ENCODE peak calls at places on chromosomes 6 and 20, in seven cellular contexts. One of them, this sample, is unnamed.

GRCh38 chr20:36154696-36155628 is at the start of gene EPB41L1:
- DNase-seq in ascending aorta: no peak
- DNase-seq in nephron progenitor cell: peak
- DNase-seq in HFF-Myc: no peak
- DNase-seq in PC-9: no peak
- DNase-seq in HFFc6: no peak
- DNase-seq in left lung: peak
- DNase-seq in this sample: no peak

GRCh38 chr20:50995506-50995905 is 27.4 kb downstream of the KCNG1 start:
- DNase-seq in ascending aorta: no peak
- DNase-seq in left lung: no peak
- DNase-seq in nephron progenitor cell: no peak
- DNase-seq in PC-9: no peak
- DNase-seq in HFFc6: peak
- DNase-seq in HFF-Myc: no peak
- DNase-seq in this sample: no peak

GRCh38 chr6:157272866-157273755 is 50.2 kb downstream of the TMEM242 start:
- DNase-seq in HFF-Myc: no peak
- DNase-seq in left lung: peak
- DNase-seq in nephron progenitor cell: no peak
- DNase-seq in ascending aorta: no peak
- DNase-seq in HFFc6: no peak
- DNase-seq in PC-9: no peak
- DNase-seq in this sample: peak

GRCh38 chr6:108524528-108525218 is 36.0 kb upstream of the FOXO3 start:
- DNase-seq in nephron progenitor cell: no peak
- DNase-seq in left lung: no peak
- DNase-seq in HFFc6: no peak
- DNase-seq in ascending aorta: no peak
- DNase-seq in PC-9: no peak
- DNase-seq in HFF-Myc: no peak
- DNase-seq in this sample: no peak

GRCh38 chr6:44681782-44682181 is 294.3 kb downstream of the CDC5L start:
- DNase-seq in left lung: no peak
- DNase-seq in HFF-Myc: no peak
- DNase-seq in HFFc6: no peak
- DNase-seq in PC-9: no peak
- DNase-seq in ascending aorta: no peak
- DNase-seq in nephron progenitor cell: no peak
- DNase-seq in this sample: no peak

GRCh38 chr6:45293306-45293705 is 34.8 kb upstream of the RUNX2 start:
- DNase-seq in HFFc6: no peak
- DNase-seq in HFF-Myc: no peak
- DNase-seq in PC-9: no peak
- DNase-seq in nephron progenitor cell: no peak
- DNase-seq in left lung: no peak
- DNase-seq in ascending aorta: no peak
- DNase-seq in this sample: no peak

GRCh38 chr20:22762576-22763256 is 178.3 kb upstream of the FOXA2 start:
- DNase-seq in HFF-Myc: no peak
- DNase-seq in nephron progenitor cell: no peak
- DNase-seq in HFFc6: no peak
- DNase-seq in ascending aorta: no peak
- DNase-seq in left lung: no peak
- DNase-seq in PC-9: peak
- DNase-seq in this sample: no peak

GRCh38 chr20:2899243-2899642 is 26.0 kb downstream of the PTPRA start:
- DNase-seq in left lung: no peak
- DNase-seq in PC-9: no peak
- DNase-seq in HFF-Myc: no peak
- DNase-seq in nephron progenitor cell: no peak
- DNase-seq in HFFc6: no peak
- DNase-seq in ascending aorta: no peak
- DNase-seq in this sample: no peak

GRCh38 chr6:119193707-119194106 is 115.2 kb upstream of the FAM184A start:
- DNase-seq in PC-9: no peak
- DNase-seq in left lung: no peak
- DNase-seq in ascending aorta: no peak
- DNase-seq in HFFc6: no peak
- DNase-seq in nephron progenitor cell: no peak
- DNase-seq in HFF-Myc: no peak
- DNase-seq in this sample: no peak

GRCh38 chr20:26216025-26216424 is 519.4 kb upstream of the ZNF337 start:
- DNase-seq in HFFc6: peak
- DNase-seq in PC-9: no peak
- DNase-seq in ascending aorta: no peak
- DNase-seq in left lung: no peak
- DNase-seq in nephron progenitor cell: no peak
- DNase-seq in HFF-Myc: no peak
- DNase-seq in this sample: no peak

GRCh38 chr6:142187209-142187608 is 40.1 kb downstream of the VTA1 start:
- DNase-seq in nephron progenitor cell: no peak
- DNase-seq in ascending aorta: no peak
- DNase-seq in HFF-Myc: no peak
- DNase-seq in HFFc6: no peak
- DNase-seq in PC-9: no peak
- DNase-seq in left lung: no peak
- DNase-seq in this sample: no peak

GRCh38 chr6:139777202-139777970 is 402.9 kb upstream of the CITED2 start:
- DNase-seq in nephron progenitor cell: peak
- DNase-seq in HFFc6: no peak
- DNase-seq in left lung: no peak
- DNase-seq in ascending aorta: no peak
- DNase-seq in HFF-Myc: no peak
- DNase-seq in PC-9: no peak
- DNase-seq in this sample: no peak

GRCh38 chr6:107187630-107188029 is 72.3 kb upstream of the BEND3 start:
- DNase-seq in HFFc6: no peak
- DNase-seq in left lung: no peak
- DNase-seq in PC-9: no peak
- DNase-seq in nephron progenitor cell: no peak
- DNase-seq in ascending aorta: no peak
- DNase-seq in HFF-Myc: no peak
- DNase-seq in this sample: no peak

DNA sequence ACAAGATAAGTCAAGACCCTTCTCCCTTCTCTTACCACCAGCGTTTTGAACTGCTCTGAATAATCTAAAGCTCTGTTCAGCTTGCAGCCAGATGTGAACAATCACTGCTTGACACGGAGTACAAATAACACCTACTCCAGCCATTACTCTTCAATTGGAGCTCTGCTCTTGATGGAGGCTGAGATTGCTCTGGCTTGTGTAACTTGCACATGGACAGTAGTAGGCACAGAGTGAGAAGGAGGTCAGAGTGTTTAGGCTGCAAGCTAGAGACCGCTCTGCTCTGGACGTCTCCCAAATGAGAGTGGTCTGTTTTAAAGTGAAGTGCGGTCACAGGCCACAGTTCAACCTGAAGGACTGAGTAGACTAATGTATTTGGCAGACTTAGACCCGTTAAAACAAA is 158.3 kb downstream of the HDGFL1 start:
- DNase-seq in nephron progenitor cell: no peak
- DNase-seq in left lung: no peak
- DNase-seq in HFFc6: no peak
- DNase-seq in PC-9: no peak
- DNase-seq in HFF-Myc: peak
- DNase-seq in ascending aorta: no peak
- DNase-seq in this sample: no peak
- TF ChIP-seq CTCF in nephron progenitor cell: no peak
- TF ChIP-seq CTCF in left lung: no peak
- TF ChIP-seq CTCF in HFFc6: no peak
- TF ChIP-seq CTCF in PC-9: no peak
- TF ChIP-seq CTCF in HFF-Myc: no peak
- TF ChIP-seq CTCF in ascending aorta: no peak
- TF ChIP-seq CTCF in this sample: no peak

GRCh38 chr6:97497713-97498331 is 214.8 kb upstream of the MMS22L start:
- DNase-seq in PC-9: peak
- DNase-seq in ascending aorta: no peak
- DNase-seq in nephron progenitor cell: peak
- DNase-seq in left lung: peak
- DNase-seq in HFF-Myc: peak
- DNase-seq in HFFc6: peak
- DNase-seq in this sample: peak

DNA sequence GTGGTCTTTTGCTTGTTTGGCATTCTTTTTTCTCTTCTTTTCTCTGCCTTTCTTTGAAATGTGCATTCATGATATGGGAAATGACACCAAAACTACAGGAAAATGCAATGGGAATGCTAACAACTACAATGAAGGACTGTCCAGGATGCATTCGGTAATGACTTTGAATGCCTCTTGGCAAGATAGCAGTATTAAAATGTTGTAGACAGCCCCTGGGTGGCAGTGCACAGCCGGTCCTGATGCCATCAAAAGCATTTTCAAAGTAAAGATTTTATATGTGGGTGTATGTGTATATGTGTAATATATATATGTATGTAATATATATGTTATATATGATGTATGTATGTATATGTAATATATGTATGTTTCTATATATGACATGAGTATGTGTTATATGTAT is 218.9 kb upstream of the MMS22L start:
- DNase-seq in PC-9: no peak
- DNase-seq in ascending aorta: no peak
- DNase-seq in HFF-Myc: no peak
- DNase-seq in HFFc6: no peak
- DNase-seq in left lung: no peak
- DNase-seq in nephron progenitor cell: no peak
- DNase-seq in this sample: no peak
- TF ChIP-seq CTCF in PC-9: no peak
- TF ChIP-seq CTCF in ascending aorta: no peak
- TF ChIP-seq CTCF in HFF-Myc: no peak
- TF ChIP-seq CTCF in HFFc6: no peak
- TF ChIP-seq CTCF in left lung: no peak
- TF ChIP-seq CTCF in nephron progenitor cell: no peak
- TF ChIP-seq CTCF in this sample: no peak

GRCh38 chr6:25601797-25602679 is 50.0 kb upstream of the SCGN start:
- DNase-seq in nephron progenitor cell: no peak
- DNase-seq in PC-9: no peak
- DNase-seq in HFFc6: peak
- DNase-seq in ascending aorta: no peak
- DNase-seq in HFF-Myc: peak
- DNase-seq in left lung: no peak
- DNase-seq in this sample: no peak
- TF ChIP-seq CTCF in nephron progenitor cell: peak
- TF ChIP-seq CTCF in PC-9: peak
- TF ChIP-seq CTCF in HFFc6: peak
- TF ChIP-seq CTCF in ascending aorta: peak
- TF ChIP-seq CTCF in HFF-Myc: no peak
- TF ChIP-seq CTCF in left lung: peak
- TF ChIP-seq CTCF in this sample: peak

GRCh38 chr20:44448753-44449546 is 26.7 kb upstream of the TTPAL start:
- DNase-seq in nephron progenitor cell: peak
- DNase-seq in ascending aorta: no peak
- DNase-seq in HFFc6: no peak
- DNase-seq in HFF-Myc: no peak
- DNase-seq in PC-9: no peak
- DNase-seq in left lung: no peak
- DNase-seq in this sample: no peak
- TF ChIP-seq CTCF in nephron progenitor cell: peak
- TF ChIP-seq CTCF in ascending aorta: no peak
- TF ChIP-seq CTCF in HFFc6: peak
- TF ChIP-seq CTCF in HFF-Myc: peak
- TF ChIP-seq CTCF in PC-9: peak
- TF ChIP-seq CTCF in left lung: no peak
- TF ChIP-seq CTCF in this sample: no peak

GRCh38 chr20:6818033-6818808 is 50.7 kb downstream of the BMP2 start:
- DNase-seq in PC-9: no peak
- DNase-seq in HFFc6: no peak
- DNase-seq in left lung: no peak
- DNase-seq in ascending aorta: no peak
- DNase-seq in nephron progenitor cell: no peak
- DNase-seq in HFF-Myc: no peak
- DNase-seq in this sample: no peak

GRCh38 chr20:6814945-6815344 is 47.5 kb downstream of the BMP2 start:
- DNase-seq in PC-9: no peak
- DNase-seq in ascending aorta: no peak
- DNase-seq in HFF-Myc: no peak
- DNase-seq in HFFc6: no peak
- DNase-seq in nephron progenitor cell: no peak
- DNase-seq in left lung: no peak
- DNase-seq in this sample: no peak

GRCh38 chr20:6824401-6824800 is 56.9 kb downstream of the BMP2 start:
- DNase-seq in left lung: no peak
- DNase-seq in nephron progenitor cell: no peak
- DNase-seq in PC-9: no peak
- DNase-seq in HFFc6: no peak
- DNase-seq in HFF-Myc: no peak
- DNase-seq in ascending aorta: no peak
- DNase-seq in this sample: no peak

GRCh38 chr20:6819599-6819998 is 52.1 kb downstream of the BMP2 start:
- DNase-seq in nephron progenitor cell: no peak
- DNase-seq in PC-9: no peak
- DNase-seq in left lung: no peak
- DNase-seq in HFFc6: no peak
- DNase-seq in ascending aorta: no peak
- DNase-seq in HFF-Myc: no peak
- DNase-seq in this sample: no peak
- TF ChIP-seq CTCF in nephron progenitor cell: no peak
- TF ChIP-seq CTCF in PC-9: peak
- TF ChIP-seq CTCF in left lung: no peak
- TF ChIP-seq CTCF in HFFc6: no peak
- TF ChIP-seq CTCF in ascending aorta: no peak
- TF ChIP-seq CTCF in HFF-Myc: no peak
- TF ChIP-seq CTCF in this sample: no peak

GRCh38 chr6:35258858-35259193 is 709 bp upstream of the ZNF76 start:
- DNase-seq in ascending aorta: no peak
- DNase-seq in left lung: no peak
- DNase-seq in HFF-Myc: no peak
- DNase-seq in PC-9: no peak
- DNase-seq in HFFc6: peak
- DNase-seq in nephron progenitor cell: no peak
- DNase-seq in this sample: no peak
- TF ChIP-seq CTCF in ascending aorta: no peak
- TF ChIP-seq CTCF in left lung: no peak
- TF ChIP-seq CTCF in HFF-Myc: no peak
- TF ChIP-seq CTCF in PC-9: no peak
- TF ChIP-seq CTCF in HFFc6: peak
- TF ChIP-seq CTCF in nephron progenitor cell: no peak
- TF ChIP-seq CTCF in this sample: no peak

DNA sequence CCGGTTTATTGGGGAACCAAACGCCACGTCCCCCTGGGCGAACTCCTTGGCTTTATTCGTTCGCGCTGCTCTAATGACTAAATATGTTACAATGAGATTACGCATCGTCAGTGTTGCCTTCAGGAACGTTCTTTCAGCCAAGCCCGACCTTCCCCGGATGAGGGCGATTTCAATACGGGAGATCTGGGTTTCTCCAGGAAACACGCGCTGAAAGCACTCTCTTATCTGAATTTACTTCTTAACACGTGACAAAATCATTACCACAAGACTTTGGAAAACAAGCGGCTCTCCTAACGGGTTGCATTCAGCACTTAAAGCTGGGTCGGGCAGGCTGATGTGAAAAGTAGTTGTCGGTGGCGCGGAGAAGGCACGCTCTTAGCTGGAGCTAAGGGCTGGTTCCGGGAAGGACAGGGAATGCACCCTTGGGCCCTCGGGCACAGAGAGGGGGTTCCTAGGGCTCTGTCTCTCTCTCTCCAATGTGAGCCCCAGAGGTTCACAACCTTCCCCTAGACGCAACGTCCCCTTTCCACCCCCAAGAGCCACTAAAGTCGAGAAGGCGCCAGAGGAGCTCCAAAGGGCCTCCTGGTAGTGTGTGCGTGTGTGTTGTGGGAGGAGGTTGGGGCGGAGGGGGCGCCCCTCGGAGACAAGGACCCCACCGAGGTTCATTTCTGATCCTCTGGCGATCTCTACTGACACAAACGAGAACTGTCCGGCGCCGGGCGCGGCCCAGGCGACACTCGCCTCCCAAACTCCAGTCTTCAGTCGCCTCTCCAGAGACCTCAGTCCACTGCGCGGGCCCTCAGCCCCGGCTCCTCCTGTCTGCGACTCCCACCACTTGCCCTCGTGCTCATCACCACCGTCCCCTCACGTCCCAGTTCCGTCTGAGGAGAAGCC is 7.1 kb upstream of the NKX2-2 start:
- DNase-seq in HFFc6: no peak
- DNase-seq in PC-9: no peak
- DNase-seq in HFF-Myc: no peak
- DNase-seq in ascending aorta: no peak
- DNase-seq in left lung: peak
- DNase-seq in nephron progenitor cell: no peak
- DNase-seq in this sample: no peak
- TF ChIP-seq CTCF in HFFc6: no peak
- TF ChIP-seq CTCF in PC-9: no peak
- TF ChIP-seq CTCF in HFF-Myc: no peak
- TF ChIP-seq CTCF in ascending aorta: no peak
- TF ChIP-seq CTCF in left lung: no peak
- TF ChIP-seq CTCF in nephron progenitor cell: no peak
- TF ChIP-seq CTCF in this sample: no peak